ENCODE peak calls at places on chromosomes 6 and 20, in six cellular contexts. P is body of pancreas, S is H9, L is endothelial cell of umbilical vein, J is transverse colon, M is PC-9. H is an unnamed sample.

GRCh38 chr6:132675749-132676148 is 16.8 kb upstream of the TAAR1 start:
- DNase-seq in M (no peak), L (no peak), S (no peak), J (no peak), P (no peak), H (no peak)

GRCh38 chr6:121333196-121333595 is 1.1 kb downstream of the TBC1D32 start:
- DNase-seq in J (no peak), P (no peak), S (no peak), M (no peak), L (no peak), H (no peak)

GRCh38 chr6:38020593-38020992 is 201.1 kb downstream of the ZFAND3 start:
- DNase-seq in L (no peak), S (no peak), M (no peak), J (no peak), P (no peak), H (no peak)

GRCh38 chr6:74253261-74253660 is 557.3 kb downstream of the CD109 start:
- DNase-seq in J (no peak), M (no peak), L (no peak), S (no peak), P (no peak), H (no peak)

GRCh38 chr20:1803216-1804128 is 91.7 kb upstream of the SIRPA start:
- DNase-seq in L (peak; percentile 72), S (peak; percentile 81), P (peak; percentile 76), M (no peak), J (peak; percentile 58), H (peak; percentile 60)

GRCh38 chr20:57717797-57718196 is 8.0 kb upstream of the PMEPA1 start:
- DNase-seq in P (no peak), S (no peak), J (no peak), L (no peak), M (peak; percentile 99), H (no peak)

GRCh38 chr20:8788831-8789230 is 280.1 kb upstream of the PLCB4 start:
- DNase-seq in L (no peak), S (no peak), J (peak; percentile 62), P (no peak), M (no peak), H (no peak)

GRCh38 chr6:3535716-3536435 is 79.0 kb upstream of the SLC22A23 start:
- DNase-seq in S (no peak), P (no peak), M (no peak), J (no peak), L (no peak), H (peak; percentile 69)

GRCh38 chr20:59822291-59823029 is 111.0 kb downstream of the SYCP2 start:
- DNase-seq in J (no peak), S (peak; percentile 34), P (no peak), M (no peak), L (no peak), H (no peak)

GRCh38 chr6:19558934-19559333 is 278.2 kb upstream of the ID4 start:
- DNase-seq in L (no peak), J (no peak), P (no peak), M (no peak), S (no peak), H (no peak)

GRCh38 chr6:35581633-35582032 is 68.9 kb upstream of the TULP1 start:
- DNase-seq in J (no peak), L (no peak), P (no peak), M (no peak), S (no peak), H (peak; percentile 88)
- H3K27ac ChIP-seq in J (no peak overlapping the region), L (no peak overlapping the region), P (no peak overlapping the region), M (no peak overlapping the region), S (no peak overlapping the region), H (peak overlapping the region; percentile 90)

DNA sequence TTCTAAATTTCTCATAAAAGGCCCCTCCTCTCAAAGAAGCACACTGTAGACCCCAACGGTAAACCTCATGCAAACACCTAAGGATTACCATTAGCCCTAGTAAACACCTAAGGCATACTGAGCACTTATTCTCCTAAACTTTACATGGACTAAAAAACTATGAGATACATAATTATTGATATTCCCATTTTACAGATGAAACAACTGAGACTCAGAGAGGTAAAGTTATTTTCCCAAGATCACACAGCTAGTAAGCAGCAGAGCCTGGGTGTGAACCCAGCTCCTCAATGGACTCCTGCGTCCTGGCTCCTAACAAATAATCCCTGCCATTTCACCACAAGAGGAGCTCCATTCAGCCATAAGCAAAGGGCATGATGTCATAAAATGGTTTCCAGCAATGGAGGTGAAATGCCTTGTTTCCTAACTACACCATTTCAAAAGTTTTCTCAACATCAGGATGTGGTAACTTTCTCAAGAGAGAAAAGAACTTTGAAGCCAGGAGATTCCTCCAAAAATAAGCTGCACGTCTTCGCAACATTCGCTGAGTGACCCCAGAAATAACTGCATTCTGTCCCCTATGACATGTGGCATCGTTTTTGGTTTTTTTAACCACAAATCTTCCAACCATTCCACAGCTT is 4.1 kb downstream of the ATP9A start:
- DNase-seq in S (no peak), M (no peak), J (no peak), L (no peak), P (no peak), H (no peak)
- TF ChIP-seq CTCF in S (no peak), M (no peak), J (no peak), L (no peak), P (no peak), H (no peak)

GRCh38 chr6:84773133-84773430 is 8.7 kb upstream of the TBX18 start:
- DNase-seq in S (no peak), P (no peak), M (no peak), L (peak; percentile 49), J (no peak), H (no peak)
- H3K27ac ChIP-seq in S (no peak overlapping the region), P (no peak overlapping the region), M (no peak overlapping the region), L (no peak overlapping the region), J (no peak overlapping the region), H (peak overlapping the region; percentile 83)

GRCh38 chr6:167848783-167849182 is 22.1 kb downstream of the AFDN start:
- DNase-seq in M (no peak), S (no peak), J (no peak), P (no peak), L (no peak), H (no peak)
- TF ChIP-seq CTCF in M (no peak), S (no peak), J (no peak), P (no peak), L (no peak), H (no peak)

GRCh38 chr20:52382931-52383330 is 191.4 kb upstream of the ZFP64 start:
- DNase-seq in S (no peak), M (no peak), L (no peak), J (no peak), P (no peak), H (no peak)

GRCh38 chr20:52379723-52380336 is 188.3 kb upstream of the ZFP64 start:
- DNase-seq in P (peak; percentile 25), M (no peak), J (peak; percentile 26), L (peak; percentile 52), S (no peak), H (peak; percentile 13)

DNA sequence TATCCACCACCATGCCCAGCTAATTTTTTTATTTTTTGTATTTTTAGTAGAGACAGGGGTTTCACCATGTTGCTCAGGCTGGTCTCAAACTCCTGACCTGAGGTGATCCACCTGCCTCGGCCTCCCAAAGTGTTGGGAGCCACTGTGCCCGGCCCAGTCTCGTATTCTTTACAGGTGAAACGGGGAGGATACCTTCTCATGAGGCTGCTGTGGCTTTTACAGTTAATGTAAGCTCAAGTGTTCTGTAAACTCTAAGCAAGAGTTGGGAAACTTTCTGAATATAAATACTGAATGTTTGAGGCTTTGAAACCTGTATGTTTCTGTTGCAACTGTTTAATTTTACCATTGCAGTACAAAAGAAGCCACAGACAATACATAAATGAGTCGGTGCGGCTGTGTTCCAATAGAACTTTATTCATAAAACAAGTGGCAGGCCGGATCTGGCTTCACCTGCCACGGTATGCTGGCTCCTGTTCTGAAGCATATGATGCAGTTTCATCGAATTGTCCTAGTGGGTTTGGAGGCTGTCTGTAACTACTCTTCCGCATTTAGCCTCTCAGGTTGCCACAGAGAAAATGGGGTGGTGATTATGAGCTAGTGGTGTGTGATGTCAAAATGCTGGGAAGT is 192.5 kb upstream of the ZFP64 start:
- DNase-seq in S (no peak), P (no peak), J (no peak), L (no peak), M (no peak), H (no peak)
- H3K27ac ChIP-seq in S (no peak overlapping the region), P (no peak overlapping the region), J (no peak overlapping the region), L (no peak overlapping the region), M (no peak overlapping the region), H (no peak overlapping the region)

DNA sequence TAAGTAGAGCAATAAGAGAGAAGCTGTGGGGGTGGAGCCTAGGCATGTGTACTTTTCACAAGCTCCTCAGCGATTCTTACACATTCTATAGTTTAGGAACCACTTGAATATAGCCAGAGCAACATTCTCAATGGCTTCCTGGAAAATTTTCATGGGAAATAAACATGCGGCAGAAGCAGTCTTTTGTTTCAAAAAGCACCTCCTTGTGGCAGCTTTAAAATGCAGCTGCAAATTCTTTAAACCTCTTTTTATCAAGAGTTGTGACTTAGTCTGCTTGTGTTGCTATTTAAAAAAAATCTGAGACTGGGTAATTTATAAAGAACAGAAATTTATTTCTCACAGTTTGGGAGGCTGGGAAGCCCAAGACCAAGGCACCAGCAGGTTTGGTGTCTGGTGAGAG is 23.8 kb downstream of the NKX2-2 start:
- DNase-seq in L (peak; percentile 25), S (no peak), P (no peak), J (no peak), M (no peak), H (no peak)
- TF ChIP-seq CTCF in L (no peak), S (peak; percentile 47), P (no peak), J (no peak), M (peak; percentile 23), H (no peak)

GRCh38 chr6:119312875-119313338 is 36.7 kb downstream of the MAN1A1 start:
- DNase-seq in J (peak; percentile 15), P (no peak), S (no peak), M (no peak), L (no peak), H (no peak)

GRCh38 chr6:119314894-119315272 is 34.7 kb downstream of the MAN1A1 start:
- DNase-seq in L (no peak), M (no peak), P (no peak), S (no peak), J (no peak), H (no peak)

GRCh38 chr6:119311514-119312142 is 37.9 kb downstream of the MAN1A1 start:
- DNase-seq in P (no peak), L (no peak), M (no peak), S (no peak), J (no peak), H (no peak)

GRCh38 chr6:119312441-119312840 is 37.1 kb downstream of the MAN1A1 start:
- DNase-seq in J (no peak), P (no peak), M (no peak), L (no peak), S (no peak), H (no peak)

GRCh38 chr6:119313937-119314893 is 35.3 kb downstream of the MAN1A1 start:
- DNase-seq in J (peak; percentile 24), M (no peak), L (no peak), S (no peak), P (no peak), H (no peak)
- H3K27ac ChIP-seq in J (peak overlapping the region; percentile 8), M (no peak overlapping the region), L (no peak overlapping the region), S (no peak overlapping the region), P (peak overlapping the region; percentile 14), H (no peak overlapping the region)

H was measured in WERI-Rb-1.